ENCODE peak calls at places on chromosomes 11 and 22, in nine cellular contexts. Q is NB4; D is RKO; A is nephron progenitor cell; U is activated T-helper 2 cell treated with anti-CD3 and anti-CD28 coated beads, Interferon-gamma antibody, Interleukin-2, Interleukin-4, amounts not matched to agents 10 μg/mL and 5 μg/mL and 100 μg/mL, durations not matched to agents 14 hours and 24 hours and 36 hours; O is EH; H is activated effector memory CD4-positive, alpha-beta T cell treated with anti-CD3 and anti-CD28 coated beads, Interleukin-2, amount 50 U/mL, for 16 hours; F is NCI-H1436; N is A549. L is an unnamed sample.

GRCh38 chr11:65863889-65864757 is 3.9 kb downstream of the MUS81 start:
- DNase-seq in Q (no peak), D (no peak), A (no peak), U (no peak), O (no peak), H (peak), F (no peak), N (no peak), L (no peak)

GRCh38 chr11:68569357-68569756 is 108.8 kb downstream of the PPP6R3 start:
- DNase-seq in Q (no peak), D (no peak), A (no peak), U (no peak), O (no peak), H (no peak), F (no peak), N (no peak), L (no peak)

GRCh38 chr22:42222140-42222539 is 48.3 kb downstream of the TCF20 start:
- DNase-seq in Q (no peak), D (no peak), A (no peak), U (no peak), O (no peak), H (no peak), F (no peak), N (no peak), L (no peak)

GRCh38 chr11:105156231-105156630 is 16.7 kb upstream of the CARD18 start:
- DNase-seq in Q (no peak), D (no peak), A (no peak), U (no peak), O (no peak), H (no peak), F (no peak), N (no peak), L (peak)

GRCh38 chr22:23673826-23674690 is 16.8 kb upstream of the RGL4 start:
- DNase-seq in Q (no peak), D (no peak), A (no peak), U (no peak), O (no peak), H (no peak), F (no peak), N (no peak), L (no peak)

GRCh38 chr11:69422645-69423044 is 58.8 kb upstream of the LINC01488 start:
- DNase-seq in Q (no peak), D (no peak), A (no peak), U (no peak), O (no peak), H (no peak), F (no peak), N (no peak), L (no peak)

GRCh38 chr11:76365038-76365679 is 15.8 kb downstream of the THAP12 start:
- DNase-seq in Q (no peak), D (no peak), A (no peak), U (no peak), O (no peak), H (no peak), F (no peak), N (no peak), L (no peak)

GRCh38 chr11:23688835-23689234 is 808.0 kb upstream of the LUZP2 start:
- DNase-seq in Q (peak), D (peak), A (no peak), U (no peak), O (peak), H (no peak), F (no peak), N (no peak), L (peak)

GRCh38 chr11:8658210-8658968 is 24.1 kb downstream of the TRIM66 start:
- DNase-seq in Q (no peak), D (no peak), A (no peak), U (no peak), O (no peak), H (no peak), F (peak), N (no peak), L (no peak)

GRCh38 chr11:3222003-3222855 is 3.6 kb upstream of the MRGPRG start:
- DNase-seq in Q (no peak), D (no peak), A (no peak), U (no peak), O (no peak), H (no peak), F (no peak), N (no peak), L (no peak)

GRCh38 chr22:46829140-46829891 is 66.9 kb downstream of the TBC1D22A start:
- DNase-seq in Q (no peak), D (no peak), A (no peak), U (no peak), O (peak), H (no peak), F (no peak), N (peak), L (peak)

GRCh38 chr11:123454060-123454651 is 24.1 kb downstream of the GRAMD1B start:
- DNase-seq in Q (peak), D (peak), A (no peak), U (peak), O (peak), H (peak), F (peak), N (peak), L (peak)

GRCh38 chr11:45847908-45848316 is 637 bp downstream of the CRY2 start:
- DNase-seq in Q (peak), D (peak), A (peak), U (peak), O (peak), H (peak), F (peak), N (peak), L (peak)

GRCh38 chr22:47452184-47452583 is 689.7 kb downstream of the TBC1D22A start:
- DNase-seq in Q (peak), D (peak), A (no peak), U (no peak), O (no peak), H (no peak), F (no peak), N (peak), L (no peak)

GRCh38 chr11:69310934-69311766 is 17.2 kb downstream of the MYEOV start:
- DNase-seq in Q (peak), D (no peak), A (no peak), U (no peak), O (no peak), H (peak), F (no peak), N (no peak), L (no peak)

GRCh38 chr11:111417766-111418435 is 38.8 kb upstream of the POU2AF1 start:
- DNase-seq in Q (no peak), D (no peak), A (no peak), U (no peak), O (peak), H (no peak), F (no peak), N (no peak), L (peak)

GRCh38 chr11:72220696-72221363 is 3.7 kb upstream of the INPPL1 start:
- DNase-seq in Q (no peak), D (no peak), A (no peak), U (no peak), O (no peak), H (peak), F (no peak), N (no peak), L (no peak)

GRCh38 chr11:126647735-126648134 is 292.2 kb downstream of the ST3GAL4 start:
- DNase-seq in Q (no peak), D (peak), A (no peak), U (no peak), O (peak), H (no peak), F (no peak), N (peak), L (no peak)

GRCh38 chr11:76744186-76745058 is 38.7 kb upstream of the TSKU start:
- DNase-seq in Q (no peak), D (peak), A (no peak), U (no peak), O (peak), H (no peak), F (no peak), N (no peak), L (no peak)

GRCh38 chr11:94674005-94674491 is 94.1 kb upstream of the AMOTL1 start:
- DNase-seq in Q (no peak), D (no peak), A (no peak), U (no peak), O (peak), H (no peak), F (peak), N (no peak), L (no peak)

GRCh38 chr22:31943976-31944699 is at the start of gene YWHAH:
- DNase-seq in Q (peak), D (peak), A (peak), U (peak), O (peak), H (peak), F (peak), N (peak), L (peak)

GRCh38 chr22:49968831-49969661 is 8.5 kb downstream of the PIM3 start:
- DNase-seq in Q (no peak), D (no peak), A (peak), U (no peak), O (no peak), H (peak), F (no peak), N (no peak), L (no peak)

GRCh38 chr11:616320-617220 is 820 bp upstream of the IRF7 start:
- DNase-seq in Q (no peak), D (no peak), A (no peak), U (no peak), O (no peak), H (no peak), F (no peak), N (no peak), L (no peak)

GRCh38 chr11:43503417-43503816 is 144.7 kb downstream of the TTC17 start:
- DNase-seq in Q (peak), D (no peak), A (no peak), U (no peak), O (no peak), H (no peak), F (no peak), N (no peak), L (no peak)

GRCh38 chr11:72070486-72070885 is 9.9 kb downstream of the NUMA1 start:
- DNase-seq in Q (no peak), D (no peak), A (no peak), U (no peak), O (no peak), H (no peak), F (no peak), N (no peak), L (no peak)

GRCh38 chr11:61637287-61637686 is 42.9 kb upstream of the DAGLA start:
- DNase-seq in Q (peak), D (no peak), A (no peak), U (no peak), O (no peak), H (no peak), F (no peak), N (no peak), L (no peak)

GRCh38 chr11:120492486-120492885 is 19.1 kb upstream of the GRIK4 start:
- DNase-seq in Q (no peak), D (no peak), A (no peak), U (no peak), O (no peak), H (no peak), F (no peak), N (no peak), L (no peak)

GRCh38 chr22:44625981-44626687 is 75.9 kb upstream of the PRR5 start:
- DNase-seq in Q (peak), D (peak), A (peak), U (peak), O (peak), H (peak), F (peak), N (peak), L (peak)

GRCh38 chr11:64245401-64245796 is 1.3 kb downstream of the PPP1R14B start:
- DNase-seq in Q (no peak), D (peak), A (no peak), U (no peak), O (peak), H (no peak), F (no peak), N (no peak), L (no peak)

GRCh38 chr11:623999-624704 is 603 bp downstream of the CDHR5 start:
- DNase-seq in Q (no peak), D (peak), A (no peak), U (no peak), O (peak), H (no peak), F (no peak), N (peak), L (no peak)

GRCh38 chr11:64870176-64870892 is 8.1 kb downstream of the EHD1 start:
- DNase-seq in Q (peak), D (peak), A (no peak), U (no peak), O (peak), H (no peak), F (no peak), N (no peak), L (peak)

GRCh38 chr22:23067023-23067650 is 3.2 kb upstream of the GNAZ start:
- DNase-seq in Q (no peak), D (no peak), A (no peak), U (no peak), O (no peak), H (peak), F (no peak), N (no peak), L (no peak)

GRCh38 chr11:19995131-19995530 is 165.1 kb downstream of the DBX1 start:
- DNase-seq in Q (no peak), D (peak), A (no peak), U (no peak), O (peak), H (no peak), F (no peak), N (peak), L (peak)

GRCh38 chr22:37676691-37677627 is 1.5 kb downstream of the LGALS1 start:
- DNase-seq in Q (peak), D (peak), A (peak), U (peak), O (peak), H (peak), F (peak), N (no peak), L (peak)

GRCh38 chr11:110121204-110121603 is 28.0 kb downstream of the ZC3H12C start:
- DNase-seq in Q (no peak), D (no peak), A (no peak), U (no peak), O (peak), H (no peak), F (no peak), N (no peak), L (peak)

GRCh38 chr22:33921576-33922181 is 1.4 kb upstream of the LARGE1 start:
- DNase-seq in Q (peak), D (peak), A (peak), U (no peak), O (peak), H (peak), F (peak), N (peak), L (no peak)

GRCh38 chr11:71447791-71448256 is 369 bp downstream of the DHCR7 start:
- DNase-seq in Q (peak), D (peak), A (peak), U (no peak), O (peak), H (peak), F (no peak), N (peak), L (peak)

GRCh38 chr11:108912587-108912986 is 247.7 kb downstream of the DDX10 start:
- DNase-seq in Q (no peak), D (no peak), A (no peak), U (no peak), O (peak), H (no peak), F (no peak), N (no peak), L (no peak)

GRCh38 chr22:21816787-21817496 is 50.5 kb downstream of the MAPK1 start:
- DNase-seq in Q (peak), D (peak), A (no peak), U (peak), O (peak), H (no peak), F (no peak), N (peak), L (peak)

L was measured in endothelial cell of umbilical vein.